ENCODE peak calls at places on chromosomes 13 and 19, in six cellular contexts. One of them, this sample, is unnamed.
A peak's percentile ranks its signal among the peaks of the same experiment; 100 is the strongest.

GRCh38 chr13:31587696-31588266 is 151.5 kb upstream of the RXFP2 start:
- DNase-seq in foreskin melanocyte: no peak
- DNase-seq in tibial nerve: no peak
- DNase-seq in activated CD4-positive, alpha-beta T cell treated with anti-CD3 and anti-CD28 coated beads, Interleukin-2, amount 50 U/mL, for 24 hours: no peak
- DNase-seq in H7: no peak
- DNase-seq in omental fat pad: no peak
- DNase-seq in this sample: no peak

GRCh38 chr19:19866599-19867248 is 1.0 kb downstream of the ZNF253 start:
- DNase-seq in foreskin melanocyte: peak; percentile 3
- DNase-seq in tibial nerve: no peak
- DNase-seq in activated CD4-positive, alpha-beta T cell treated with anti-CD3 and anti-CD28 coated beads, Interleukin-2, amount 50 U/mL, for 24 hours: peak; percentile 10
- DNase-seq in H7: peak; percentile 84
- DNase-seq in omental fat pad: no peak
- DNase-seq in this sample: peak; percentile 70

GRCh38 chr19:50972795-50973376 is 3.5 kb upstream of the KLK6 start:
- DNase-seq in foreskin melanocyte: no peak
- DNase-seq in tibial nerve: no peak
- DNase-seq in activated CD4-positive, alpha-beta T cell treated with anti-CD3 and anti-CD28 coated beads, Interleukin-2, amount 50 U/mL, for 24 hours: no peak
- DNase-seq in H7: no peak
- DNase-seq in omental fat pad: no peak
- DNase-seq in this sample: no peak

GRCh38 chr19:35011737-35012682 is 11.9 kb downstream of the GRAMD1A start:
- DNase-seq in foreskin melanocyte: no peak
- DNase-seq in tibial nerve: no peak
- DNase-seq in activated CD4-positive, alpha-beta T cell treated with anti-CD3 and anti-CD28 coated beads, Interleukin-2, amount 50 U/mL, for 24 hours: no peak
- DNase-seq in H7: no peak
- DNase-seq in omental fat pad: no peak
- DNase-seq in this sample: no peak

GRCh38 chr19:46144756-46145155 is 3.3 kb upstream of the IGFL2 start:
- DNase-seq in foreskin melanocyte: no peak
- DNase-seq in tibial nerve: no peak
- DNase-seq in activated CD4-positive, alpha-beta T cell treated with anti-CD3 and anti-CD28 coated beads, Interleukin-2, amount 50 U/mL, for 24 hours: no peak
- DNase-seq in H7: no peak
- DNase-seq in omental fat pad: no peak
- DNase-seq in this sample: no peak

GRCh38 chr19:47156861-47157454 is 26.3 kb downstream of the SAE1 start:
- DNase-seq in foreskin melanocyte: peak; percentile 36
- DNase-seq in tibial nerve: no peak
- DNase-seq in activated CD4-positive, alpha-beta T cell treated with anti-CD3 and anti-CD28 coated beads, Interleukin-2, amount 50 U/mL, for 24 hours: no peak
- DNase-seq in H7: no peak
- DNase-seq in omental fat pad: no peak
- DNase-seq in this sample: peak; percentile 38

GRCh38 chr19:37551123-37551993 is 43.2 kb downstream of the ZNF571 start:
- DNase-seq in foreskin melanocyte: peak; percentile 17
- DNase-seq in tibial nerve: no peak
- DNase-seq in activated CD4-positive, alpha-beta T cell treated with anti-CD3 and anti-CD28 coated beads, Interleukin-2, amount 50 U/mL, for 24 hours: no peak
- DNase-seq in H7: peak; percentile 29
- DNase-seq in omental fat pad: no peak
- DNase-seq in this sample: peak; percentile 78

GRCh38 chr13:98275711-98276171 is 98.7 kb upstream of the RNF113B start:
- DNase-seq in foreskin melanocyte: no peak
- DNase-seq in tibial nerve: no peak
- DNase-seq in activated CD4-positive, alpha-beta T cell treated with anti-CD3 and anti-CD28 coated beads, Interleukin-2, amount 50 U/mL, for 24 hours: no peak
- DNase-seq in H7: no peak
- DNase-seq in omental fat pad: no peak
- DNase-seq in this sample: no peak

GRCh38 chr19:1752757-1753728 is at the start of gene ONECUT3:
- DNase-seq in foreskin melanocyte: no peak
- DNase-seq in tibial nerve: no peak
- DNase-seq in activated CD4-positive, alpha-beta T cell treated with anti-CD3 and anti-CD28 coated beads, Interleukin-2, amount 50 U/mL, for 24 hours: no peak
- DNase-seq in H7: peak; percentile 94
- DNase-seq in omental fat pad: no peak
- DNase-seq in this sample: no peak

GRCh38 chr19:49145485-49146407 is 9.4 kb downstream of the HRC start:
- DNase-seq in foreskin melanocyte: peak; percentile 74
- DNase-seq in tibial nerve: peak; percentile 64
- DNase-seq in activated CD4-positive, alpha-beta T cell treated with anti-CD3 and anti-CD28 coated beads, Interleukin-2, amount 50 U/mL, for 24 hours: peak; percentile 69
- DNase-seq in H7: peak; percentile 94
- DNase-seq in omental fat pad: peak; percentile 90
- DNase-seq in this sample: peak; percentile 80

This sample was measured in activated CD8-positive, alpha-beta T cell treated with anti-CD3 and anti-CD28 coated beads, Interleukin-2, amount 10 ng/mL, durations not matched to agents 7 days and 5 days.